ENCODE peak calls at places on chromosomes 4 and X, in nine cellular contexts. V, K, O, L, R, Z, C, T and X are unnamed samples.
A peak's percentile ranks its signal among the peaks of the same experiment; 100 is the strongest.

GRCh38 chr4:101187837-101188236 is 159.5 kb downstream of the PPP3CA start:
- DNase-seq in V (no peak), K (no peak), O (no peak), L (no peak), R (no peak), Z (no peak), C (no peak), T (no peak), X (no peak)

GRCh38 chr4:167150587-167150986 is 83.7 kb downstream of the SPOCK3 start:
- DNase-seq in V (no peak), K (no peak), O (no peak), L (no peak), R (no peak), Z (no peak), C (no peak), T (no peak), X (no peak)

GRCh38 chr4:6660430-6660829 is 19.9 kb downstream of the MRFAP1 start:
- DNase-seq in V (no peak), K (no peak), O (no peak), L (no peak), R (no peak), Z (no peak), C (no peak), T (no peak), X (no peak)

GRCh38 chr4:55074386-55074785 is 51.0 kb downstream of the KDR start:
- DNase-seq in V (no peak), K (no peak), O (no peak), L (peak; percentile 86), R (no peak), Z (no peak), C (no peak), T (peak; percentile 82), X (no peak)

GRCh38 chr4:10677796-10678497 is 6.6 kb downstream of the CLNK start:
- DNase-seq in V (no peak), K (no peak), O (no peak), L (no peak), R (no peak), Z (no peak), C (no peak), T (no peak), X (no peak)

GRCh38 chr4:98081961-98082360 is 61.3 kb downstream of the STPG2 start:
- DNase-seq in V (no peak), K (no peak), O (no peak), L (no peak), R (no peak), Z (no peak), C (no peak), T (no peak), X (no peak)

GRCh38 chr4:136651278-136651667 is 881.0 kb downstream of the PCDH18 start:
- DNase-seq in V (no peak), K (no peak), O (peak; percentile 65), L (no peak), R (no peak), Z (no peak), C (no peak), T (peak; percentile 10), X (no peak)

GRCh38 chrX:151973851-151974335 is 583 bp downstream of the GABRE start:
- DNase-seq in V (peak; percentile 14), K (no peak), O (no peak), L (peak; percentile 71), R (no peak), Z (no peak), C (no peak), T (no peak), X (no peak)

GRCh38 chr4:75939890-75940691 is 722 bp downstream of the NAAA start:
- DNase-seq in V (peak; percentile 51), K (peak; percentile 92), O (peak; percentile 13), L (no peak), R (peak; percentile 33), Z (peak; percentile 92), C (peak; percentile 49), T (peak; percentile 59), X (no peak)

GRCh38 chr4:122450847-122451246 is 5.7 kb downstream of the IL2 start:
- DNase-seq in V (no peak), K (no peak), O (peak; percentile 50), L (peak; percentile 45), R (peak; percentile 5), Z (no peak), C (no peak), T (peak; percentile 25), X (no peak)

GRCh38 chr4:123102897-123103489 is 180.6 kb upstream of the NUDT6 start:
- DNase-seq in V (peak; percentile 41), K (no peak), O (peak; percentile 54), L (peak; percentile 35), R (peak; percentile 31), Z (no peak), C (no peak), T (peak; percentile 69), X (peak; percentile 27)

GRCh38 chr4:74056858-74057562 is 18.5 kb upstream of the CXCL3 start:
- DNase-seq in V (peak; percentile 84), K (no peak), O (peak; percentile 67), L (peak; percentile 68), R (peak; percentile 73), Z (no peak), C (no peak), T (peak; percentile 78), X (no peak)

GRCh38 chr4:32706893-32707292 is 1986.7 kb downstream of the PCDH7 start:
- DNase-seq in V (no peak), K (no peak), O (no peak), L (no peak), R (no peak), Z (no peak), C (no peak), T (no peak), X (no peak)

GRCh38 chr4:165580379-165580905 is 201.6 kb downstream of the CPE start:
- DNase-seq in V (peak; percentile 44), K (no peak), O (peak; percentile 100), L (peak; percentile 95), R (peak; percentile 79), Z (no peak), C (no peak), T (peak; percentile 93), X (no peak)

GRCh38 chr4:38612996-38613395 is 51.0 kb upstream of the KLF3 start:
- DNase-seq in V (no peak), K (no peak), O (peak; percentile 65), L (no peak), R (no peak), Z (no peak), C (no peak), T (peak; percentile 33), X (no peak)

GRCh38 chr4:154126276-154126675 is 337.4 kb upstream of the SFRP2 start:
- DNase-seq in V (no peak), K (no peak), O (no peak), L (peak; percentile 27), R (no peak), Z (no peak), C (no peak), T (peak; percentile 3), X (no peak)

GRCh38 chr4:3313556-3314228 is 20.9 kb downstream of the RGS12 start:
- DNase-seq in V (no peak), K (peak; percentile 64), O (no peak), L (no peak), R (no peak), Z (peak; percentile 51), C (no peak), T (no peak), X (no peak)

GRCh38 chr4:113851816-113852215 is 90.3 kb upstream of the CAMK2D start:
- DNase-seq in V (no peak), K (no peak), O (no peak), L (no peak), R (no peak), Z (no peak), C (no peak), T (no peak), X (no peak)

GRCh38 chr4:4462970-4463369 is 76.1 kb downstream of the NSG1 start:
- DNase-seq in V (no peak), K (no peak), O (peak; percentile 25), L (no peak), R (no peak), Z (no peak), C (no peak), T (peak; percentile 20), X (no peak)

GRCh38 chr4:141541851-141542250 is 94.5 kb upstream of the IL15 start:
- DNase-seq in V (no peak), K (no peak), O (no peak), L (no peak), R (peak; percentile 65), Z (no peak), C (no peak), T (no peak), X (no peak)

GRCh38 chrX:40945366-40945713 is 139.9 kb upstream of the USP9X start:
- DNase-seq in V (peak; percentile 45), K (no peak), O (peak; percentile 84), L (peak; percentile 83), R (peak; percentile 67), Z (no peak), C (no peak), T (peak; percentile 85), X (no peak)

GRCh38 chr4:7185487-7186030 is 6.8 kb upstream of the SORCS2 start:
- DNase-seq in V (no peak), K (peak; percentile 78), O (no peak), L (no peak), R (no peak), Z (peak; percentile 37), C (no peak), T (no peak), X (no peak)

GRCh38 chr4:95215991-95216605 is 332.7 kb downstream of the UNC5C start:
- DNase-seq in V (no peak), K (no peak), O (no peak), L (no peak), R (peak; percentile 21), Z (no peak), C (no peak), T (no peak), X (no peak)

GRCh38 chr4:119498520-119498919 is 130.1 kb downstream of the PDE5A start:
- DNase-seq in V (no peak), K (no peak), O (peak; percentile 5), L (no peak), R (no peak), Z (no peak), C (no peak), T (peak; percentile 71), X (peak; percentile 9)

GRCh38 chr4:112257098-112257497 is 25.5 kb downstream of the AP1AR start:
- DNase-seq in V (no peak), K (no peak), O (no peak), L (no peak), R (no peak), Z (no peak), C (no peak), T (no peak), X (no peak)

GRCh38 chr4:53474178-53474577 is 96.7 kb downstream of the FIP1L1 start:
- DNase-seq in V (no peak), K (no peak), O (no peak), L (no peak), R (no peak), Z (no peak), C (no peak), T (no peak), X (no peak)

GRCh38 chr4:94457692-94458106 is 6.0 kb downstream of the PDLIM5 start:
- DNase-seq in V (no peak), K (no peak), O (peak; percentile 88), L (peak; percentile 68), R (no peak), Z (no peak), C (no peak), T (no peak), X (peak; percentile 8)

GRCh38 chr4:103198111-103198765 is at the start of gene CENPE:
- DNase-seq in V (peak; percentile 84), K (peak; percentile 93), O (peak; percentile 61), L (peak; percentile 76), R (peak; percentile 77), Z (peak; percentile 94), C (peak; percentile 87), T (peak; percentile 87), X (peak; percentile 58)

GRCh38 chr4:189083769-189084168 is 856.9 kb upstream of the FRG1 start:
- DNase-seq in V (no peak), K (no peak), O (no peak), L (no peak), R (no peak), Z (no peak), C (no peak), T (no peak), X (no peak)

GRCh38 chrX:2793752-2794151 is 35.0 kb upstream of the GYG2 start:
- DNase-seq in V (no peak), K (no peak), O (no peak), L (no peak), R (no peak), Z (no peak), C (no peak), T (no peak), X (no peak)

GRCh38 chr4:118224239-118224829 is 128.5 kb downstream of the PRSS12 start:
- DNase-seq in V (peak; percentile 70), K (no peak), O (peak; percentile 79), L (peak; percentile 57), R (peak; percentile 40), Z (no peak), C (no peak), T (peak; percentile 70), X (no peak)